ENCODE peak calls at places on chromosomes 6 and 20, in five cellular contexts. M is CD4-positive, alpha-beta memory T cell; J is cardiac muscle cell; C is AG10803; S is psoas muscle. V is an unnamed sample.

GRCh38 chr6:38103921-38104320 is 284.4 kb downstream of the ZFAND3 start:
- DNase-seq in M (no peak), J (no peak), C (no peak), S (no peak), V (no peak)

GRCh38 chr6:37131104-37131959 is 38.6 kb upstream of the PIM1 start:
- DNase-seq in M (no peak), J (peak), C (peak), S (peak), V (no peak)

GRCh38 chr20:50335105-50335504 is 144.5 kb downstream of the CEBPB start:
- DNase-seq in M (no peak), J (peak), C (peak), S (no peak), V (peak)

GRCh38 chr6:112231609-112232060 is 22.7 kb downstream of the LAMA4 start:
- DNase-seq in M (no peak), J (no peak), C (peak), S (no peak), V (no peak)

GRCh38 chr20:53621482-53622246 is 28.0 kb upstream of the ZNF217 start:
- DNase-seq in M (no peak), J (no peak), C (peak), S (peak), V (no peak)

GRCh38 chr6:140434761-140435160 is 1060.3 kb upstream of the CITED2 start:
- DNase-seq in M (no peak), J (no peak), C (peak), S (no peak), V (no peak)

GRCh38 chr6:135213616-135214015 is 32.5 kb downstream of the MYB start:
- DNase-seq in M (no peak), J (no peak), C (no peak), S (no peak), V (no peak)

GRCh38 chr6:24495516-24495847 is 713 bp downstream of the ALDH5A1 start:
- DNase-seq in M (no peak), J (peak), C (peak), S (peak), V (peak)

GRCh38 chr6:82955841-82956240 is 109.8 kb downstream of the UBE3D start:
- DNase-seq in M (no peak), J (no peak), C (peak), S (no peak), V (no peak)

GRCh38 chr6:113732384-113732966 is 124.7 kb upstream of the MARCKS start:
- DNase-seq in M (no peak), J (peak), C (peak), S (no peak), V (no peak)

GRCh38 chr6:124960757-124961467 is 1.3 kb upstream of the RNF217 start:
- DNase-seq in M (no peak), J (no peak), C (peak), S (no peak), V (no peak)

GRCh38 chr6:125821825-125822281 is 31.1 kb downstream of the NCOA7 start:
- DNase-seq in M (no peak), J (no peak), C (no peak), S (no peak), V (no peak)

GRCh38 chr20:36773548-36774242 is at the start of gene DSN1:
- DNase-seq in M (peak), J (peak), C (peak), S (peak), V (peak)

GRCh38 chr6:28794175-28795002 is 129.4 kb downstream of the TRIM27 start:
- DNase-seq in M (no peak), J (peak), C (peak), S (no peak), V (no peak)

GRCh38 chr20:58989196-58989595 is 8.1 kb downstream of the NELFCD start:
- DNase-seq in M (no peak), J (no peak), C (no peak), S (no peak), V (no peak)

GRCh38 chr20:47989957-47990356 is 204.7 kb upstream of the SULF2 start:
- DNase-seq in M (no peak), J (no peak), C (no peak), S (no peak), V (no peak)

GRCh38 chr6:158668707-158669103 is 18.9 kb downstream of the SYTL3 start:
- DNase-seq in M (no peak), J (no peak), C (no peak), S (no peak), V (no peak)

GRCh38 chr6:56853541-56853940 is 101.4 kb upstream of the BEND6 start:
- DNase-seq in M (no peak), J (no peak), C (no peak), S (no peak), V (no peak)

GRCh38 chr6:91523511-91523910 is 936.6 kb upstream of the MAP3K7 start:
- DNase-seq in M (no peak), J (no peak), C (no peak), S (no peak), V (no peak)

GRCh38 chr6:76166297-76166696 is 93.8 kb upstream of the IMPG1 start:
- DNase-seq in M (no peak), J (no peak), C (no peak), S (no peak), V (no peak)

GRCh38 chr6:18473765-18474164 is 86.6 kb downstream of the RNF144B start:
- DNase-seq in M (no peak), J (no peak), C (no peak), S (no peak), V (no peak)

GRCh38 chr6:19024737-19025136 is 637.6 kb downstream of the RNF144B start:
- DNase-seq in M (no peak), J (peak), C (peak), S (no peak), V (peak)

GRCh38 chr6:165758441-165758840 is 95.4 kb upstream of the PDE10A start:
- DNase-seq in M (no peak), J (no peak), C (no peak), S (no peak), V (no peak)

GRCh38 chr6:90835584-90836212 is 248.8 kb upstream of the MAP3K7 start:
- DNase-seq in M (no peak), J (no peak), C (no peak), S (no peak), V (no peak)

GRCh38 chr20:2203436-2203835 is 92.4 kb upstream of the TGM3 start:
- DNase-seq in M (no peak), J (no peak), C (no peak), S (no peak), V (no peak)

GRCh38 chr6:279630-280029 is 12.7 kb upstream of the DUSP22 start:
- DNase-seq in M (no peak), J (no peak), C (no peak), S (no peak), V (no peak)

GRCh38 chr6:141165012-141165411 is 967.7 kb upstream of the GJE1 start:
- DNase-seq in M (no peak), J (no peak), C (no peak), S (no peak), V (no peak)

GRCh38 chr6:21157186-21157929 is 436.2 kb upstream of the SOX4 start:
- DNase-seq in M (no peak), J (no peak), C (no peak), S (no peak), V (no peak)

GRCh38 chr6:87431263-87431662 is 23.5 kb downstream of the CFAP206 start:
- DNase-seq in M (no peak), J (no peak), C (peak), S (no peak), V (no peak)

GRCh38 chr20:56411759-56412472 is at the start of gene CASS4:
- DNase-seq in M (peak), J (no peak), C (peak), S (no peak), V (peak)

GRCh38 chr6:166206510-166207389 is 39.1 kb upstream of the TBXT start:
- DNase-seq in M (no peak), J (no peak), C (no peak), S (no peak), V (peak)

GRCh38 chr6:20313960-20314530 is 87.6 kb upstream of the E2F3 start:
- DNase-seq in M (no peak), J (no peak), C (no peak), S (no peak), V (no peak)

GRCh38 chr6:132961610-132962009 is 147.2 kb downstream of the RPS12 start:
- DNase-seq in M (no peak), J (peak), C (no peak), S (no peak), V (no peak)

GRCh38 chr6:138291036-138291848 is 73.0 kb upstream of the PBOV1 start:
- DNase-seq in M (no peak), J (no peak), C (no peak), S (no peak), V (no peak)

GRCh38 chr6:162058281-162058875 is 669.2 kb downstream of the PRKN start:
- DNase-seq in M (no peak), J (no peak), C (no peak), S (no peak), V (no peak)

GRCh38 chr6:41694815-41695536 is 40.4 kb downstream of the TFEB start:
- DNase-seq in M (no peak), J (no peak), C (no peak), S (no peak), V (no peak)

DNA sequence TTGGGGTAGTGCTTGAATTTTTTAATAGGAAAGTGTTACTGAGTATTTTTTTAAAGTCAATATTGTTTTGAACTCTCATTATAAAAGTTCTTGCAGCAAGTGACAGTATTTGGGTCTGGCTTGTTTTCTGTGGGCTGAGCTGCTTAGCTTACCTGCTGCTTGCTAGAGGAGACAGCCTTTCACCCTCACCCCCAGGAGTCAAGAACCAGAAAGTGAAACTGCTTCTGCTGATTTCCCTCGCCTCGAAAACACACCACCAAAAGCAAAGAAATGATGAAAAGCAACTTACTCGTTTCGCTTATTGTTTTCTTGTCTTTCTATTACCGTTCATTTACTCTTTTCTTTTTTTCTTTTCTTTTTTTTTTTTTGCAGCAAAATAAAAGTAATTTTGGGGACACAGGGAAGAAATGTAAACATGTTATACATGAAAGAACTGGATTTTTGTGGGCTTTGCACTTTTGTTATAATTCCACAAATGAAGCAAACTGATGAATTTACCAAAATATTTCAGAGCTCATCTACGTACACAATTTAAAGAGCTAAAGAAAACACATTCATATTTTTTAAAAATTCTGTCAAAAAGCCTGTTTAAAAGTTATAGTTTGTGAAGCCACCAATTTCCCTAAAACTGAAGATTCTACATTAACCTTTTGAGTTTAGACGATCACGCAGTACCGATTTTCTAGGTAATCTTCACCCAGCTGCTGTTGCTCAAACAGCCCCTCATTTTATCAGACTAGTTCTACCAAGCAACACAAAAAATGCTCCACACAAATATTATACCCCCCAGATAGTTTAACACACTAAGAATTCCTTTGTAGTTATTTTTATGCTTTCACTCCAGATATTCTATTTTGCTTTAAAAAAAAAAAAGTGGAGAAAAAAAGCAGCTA is 1.7 kb downstream of the SCML4 start:
- DNase-seq in M (peak), J (no peak), C (no peak), S (no peak), V (no peak)
- H3K4me3 ChIP-seq in M (peak), J (no peak), C (no peak), S (no peak), V (no peak)

GRCh38 chr20:24109008-24109407 is 120.4 kb upstream of the GGTLC1 start:
- DNase-seq in M (peak), J (no peak), C (peak), S (no peak), V (no peak)
- H3K4me3 ChIP-seq in M (no peak), J (no peak), C (no peak), S (no peak), V (no peak)

GRCh38 chr20:17679786-17680127 is 2.3 kb downstream of the RRBP1 start:
- DNase-seq in M (no peak), J (peak), C (no peak), S (no peak), V (no peak)
- H3K4me3 ChIP-seq in M (no peak), J (no peak), C (peak), S (peak), V (no peak)

DNA sequence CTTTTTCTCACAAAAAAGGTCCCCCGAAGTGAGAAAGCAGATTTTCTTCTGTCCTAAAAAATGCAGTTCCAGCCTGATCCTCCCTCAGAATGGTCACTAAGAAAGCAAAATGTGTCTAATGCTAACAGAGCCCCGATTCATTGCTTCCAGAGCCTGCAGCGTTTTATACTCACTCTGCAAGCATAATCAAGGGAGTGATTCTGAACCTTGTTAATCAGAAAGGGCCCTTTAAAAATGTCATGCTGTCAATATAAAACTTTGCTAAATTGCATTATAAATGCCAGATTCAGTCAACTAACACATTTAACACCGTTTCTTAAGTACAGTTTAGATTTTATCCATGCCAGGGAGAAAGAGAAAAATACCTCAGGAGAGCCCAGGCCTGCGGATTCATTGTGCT is 202.8 kb downstream of the CD83 start:
- DNase-seq in M (no peak), J (no peak), C (no peak), S (no peak), V (no peak)
- H3K4me3 ChIP-seq in M (no peak), J (no peak), C (no peak), S (no peak), V (no peak)